ENCODE peak calls at places on chromosomes 5 and 9, in five cellular contexts. Y is CD4-positive, alpha-beta memory T cell; T is RKO; Z is activated CD4-positive, CD25-positive, alpha-beta regulatory T cell treated with anti-CD3 and anti-CD28 coated beads, Interleukin-2, amount 50 U/mL, for 72 hours; F is WTC11. U is an unnamed sample.

GRCh38 chr5:31755299-31756053 is 116.5 kb downstream of the PDZD2 start:
- DNase-seq in Y (no peak), T (no peak), Z (no peak), F (no peak), U (no peak)

GRCh38 chr5:19001054-19001453 is 986.9 kb downstream of the CDH18 start:
- DNase-seq in Y (no peak), T (no peak), Z (no peak), F (no peak), U (no peak)

GRCh38 chr9:89497181-89497963 is 541 bp downstream of the SEMA4D start:
- DNase-seq in Y (peak; percentile 57), T (no peak), Z (no peak), F (no peak), U (no peak)

GRCh38 chr9:37645903-37646506 is 4.7 kb upstream of the FRMPD1 start:
- DNase-seq in Y (no peak), T (no peak), Z (no peak), F (no peak), U (no peak)

GRCh38 chr5:151691706-151692105 is 5.0 kb upstream of the SPARC start:
- DNase-seq in Y (no peak), T (no peak), Z (no peak), F (no peak), U (no peak)

GRCh38 chr9:129875687-129876395 is 40.6 kb downstream of the USP20 start:
- DNase-seq in Y (no peak), T (peak; percentile 52), Z (no peak), F (no peak), U (no peak)

GRCh38 chr5:51279983-51280382 is 103.3 kb upstream of the ISL1 start:
- DNase-seq in Y (no peak), T (no peak), Z (no peak), F (no peak), U (no peak)

GRCh38 chr5:84227221-84227620 is 157.5 kb downstream of the EDIL3 start:
- DNase-seq in Y (no peak), T (no peak), Z (no peak), F (no peak), U (no peak)

GRCh38 chr9:87086111-87086510 is 138.8 kb upstream of the GAS1 start:
- DNase-seq in Y (no peak), T (no peak), Z (no peak), F (no peak), U (no peak)

GRCh38 chr5:98827161-98827560 is 53.7 kb downstream of the RGMB start:
- DNase-seq in Y (peak; percentile 14), T (peak; percentile 68), Z (no peak), F (no peak), U (no peak)

GRCh38 chr9:125663127-125663526 is 43.9 kb downstream of the MAPKAP1 start:
- DNase-seq in Y (no peak), T (peak; percentile 90), Z (no peak), F (no peak), U (no peak)